ENCODE peak calls at places on chromosomes 11 and 22, in ten cellular contexts. I, X, T, Z, U, N, G, A, K and S are unnamed samples.

GRCh38 chr22:39959640-39960447 is at the start of gene TMA7B:
- DNase-seq in A (peak; percentile 68), G (peak; percentile 75), Z (no peak), N (no peak), T (peak; percentile 24), K (no peak), X (no peak), U (no peak), I (no peak), S (no peak)

GRCh38 chr11:22554221-22554620 is 71.4 kb downstream of the FANCF start:
- DNase-seq in X (no peak), G (no peak), T (no peak), A (no peak), K (peak; percentile 4), Z (no peak), N (no peak), I (no peak), U (no peak), S (no peak)

GRCh38 chr22:20405291-20405930 is 11.5 kb downstream of the ZNF74 start:
- DNase-seq in U (no peak), A (no peak), X (no peak), Z (no peak), I (no peak), T (no peak), G (no peak), K (no peak), N (no peak), S (no peak)

GRCh38 chr11:58726594-58727414 is 4.9 kb downstream of the GLYAT start:
- DNase-seq in N (no peak), U (no peak), A (peak; percentile 80), Z (no peak), I (no peak), K (no peak), X (no peak), T (no peak), G (no peak), S (no peak)

GRCh38 chr11:104529916-104530315 is 366.0 kb upstream of the PDGFD start:
- DNase-seq in K (no peak), X (no peak), Z (no peak), T (no peak), G (no peak), U (no peak), I (no peak), N (no peak), A (no peak), S (no peak)

GRCh38 chr11:73359930-73360742 is 16.1 kb upstream of the RELT start:
- DNase-seq in N (no peak), U (peak; percentile 83), I (no peak), A (peak; percentile 53), G (peak; percentile 49), Z (no peak), K (no peak), T (no peak), X (no peak), S (no peak)

GRCh38 chr11:114448749-114449484 is 9.7 kb downstream of the REXO2 start:
- DNase-seq in Z (no peak), X (no peak), I (no peak), U (no peak), N (no peak), K (no peak), T (no peak), A (no peak), G (peak; percentile 54), S (no peak)

GRCh38 chr11:103257360-103257759 is 148.1 kb downstream of the DYNC2H1 start:
- DNase-seq in G (peak; percentile 49), X (no peak), T (no peak), K (no peak), A (no peak), I (no peak), U (no peak), N (no peak), Z (no peak), S (no peak)

GRCh38 chr11:75667831-75668507 is 869 bp downstream of the MAP6 start:
- DNase-seq in T (peak; percentile 84), N (peak; percentile 24), G (peak; percentile 35), Z (peak; percentile 82), U (peak; percentile 84), A (no peak), X (no peak), I (peak; percentile 48), K (no peak), S (peak; percentile 53)

DNA sequence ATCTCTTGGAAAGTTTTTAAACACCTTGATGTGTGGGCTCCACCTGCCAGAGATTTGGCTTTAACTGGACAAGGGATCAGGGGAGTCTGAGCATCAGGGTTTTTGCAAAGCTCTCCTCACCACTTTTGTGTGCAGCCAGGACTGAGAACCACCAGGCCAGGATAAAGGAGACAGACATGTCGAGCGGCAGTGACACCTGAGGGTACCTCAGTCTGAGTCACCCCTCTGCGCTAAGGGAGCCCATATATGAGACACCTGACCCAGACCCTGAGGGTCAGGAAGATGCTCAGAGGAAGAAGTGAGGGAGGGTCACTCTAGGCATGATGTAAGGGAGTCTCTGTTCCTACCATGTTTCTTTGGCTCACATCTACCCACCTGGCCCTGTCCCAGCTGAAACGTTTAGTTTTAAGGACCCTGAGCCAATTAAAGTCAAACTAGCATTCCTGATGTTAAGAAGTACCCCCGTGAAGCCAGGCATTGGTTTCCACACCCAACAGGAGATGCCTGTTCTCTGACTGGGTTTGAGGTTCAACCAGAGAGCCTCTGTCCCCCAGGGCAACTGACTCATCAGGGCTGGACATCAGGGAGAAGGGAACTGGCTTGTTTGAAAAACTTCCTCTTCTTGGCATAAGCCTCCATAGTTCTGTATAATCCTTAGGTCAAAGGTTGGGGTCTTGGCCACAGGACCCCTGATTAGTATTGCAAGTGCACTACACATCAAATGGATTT is 72.4 kb upstream of the BIRC3 start:
- DNase-seq in T (no peak), I (no peak), G (peak; percentile 87), K (no peak), Z (no peak), U (no peak), X (no peak), A (no peak), N (no peak), S (no peak)
- H3K27me3 ChIP-seq in T (no peaks in the 10 kb centered on the region), I (no peaks in the 10 kb centered on the region), G (no peaks in the 10 kb centered on the region), K (no peaks in the 10 kb centered on the region), Z (no peaks in the 10 kb centered on the region), U (no peaks in the 10 kb centered on the region), X (no peaks in the 10 kb centered on the region), A (peaks cover 5% of the 10 kb centered on the region), N (no peaks in the 10 kb centered on the region), S (no peaks in the 10 kb centered on the region)

DNA sequence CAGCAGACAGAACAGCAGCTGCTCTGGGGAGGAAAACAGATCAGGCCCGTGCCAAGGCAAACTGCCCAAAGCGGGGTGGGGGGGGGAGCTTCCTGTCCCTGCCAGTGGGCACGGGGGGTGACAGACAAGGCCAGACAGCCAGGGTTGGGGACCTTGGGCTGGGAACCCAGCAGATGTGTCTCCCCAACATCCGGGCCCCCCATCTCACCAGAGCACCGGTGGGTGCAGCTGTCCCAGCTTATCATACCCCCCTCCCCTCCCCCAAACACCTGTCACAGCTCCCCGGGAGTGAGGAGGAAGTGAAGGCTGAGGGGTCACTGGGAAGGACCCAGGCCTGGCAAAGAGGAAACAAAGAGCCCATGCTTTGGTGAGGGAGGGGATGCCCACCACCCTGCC is 1.3 kb downstream of the PPP1R14B start:
- DNase-seq in A (no peak), T (peak; percentile 74), G (no peak), X (no peak), Z (peak; percentile 70), I (peak; percentile 60), K (no peak), N (peak; percentile 70), U (no peak), S (peak; percentile 66)
- TF ChIP-seq POLR2A in A (no peak), T (no peak), G (no peak), X (no peak), Z (no peak), I (no peak), K (no peak), N (no peak), U (no peak), S (no peak)

GRCh38 chr11:117618956-117619355 is 178.1 kb downstream of the DSCAML1 start:
- DNase-seq in G (no peak), Z (no peak), I (no peak), K (no peak), N (no peak), U (peak; percentile 60), A (no peak), T (no peak), X (no peak), S (no peak)
- H3K27me3 ChIP-seq in G (no peaks in the 10 kb centered on the region), Z (no peaks in the 10 kb centered on the region), I (no peaks in the 10 kb centered on the region), K (no peaks in the 10 kb centered on the region), N (no peaks in the 10 kb centered on the region), U (no peaks in the 10 kb centered on the region), A (peaks cover 4% of the 10 kb centered on the region), T (no peaks in the 10 kb centered on the region), X (peaks cover 40% of the 10 kb centered on the region), S (no peaks in the 10 kb centered on the region)

GRCh38 chr11:66003291-66003690 is 988 bp downstream of the BANF1 start:
- DNase-seq in U (no peak), T (no peak), G (no peak), Z (no peak), X (no peak), I (no peak), A (no peak), K (no peak), N (no peak), S (no peak)

GRCh38 chr11:66002648-66003225 is 434 bp downstream of the BANF1 start:
- DNase-seq in U (no peak), T (peak; percentile 66), G (peak; percentile 48), N (peak; percentile 68), A (no peak), Z (peak; percentile 77), I (peak; percentile 57), K (no peak), X (no peak), S (peak; percentile 73)

GRCh38 chr11:66004186-66004585 is 1.9 kb downstream of the BANF1 start:
- DNase-seq in T (no peak), K (no peak), I (no peak), X (no peak), G (no peak), N (no peak), A (no peak), Z (no peak), U (no peak), S (no peak)

GRCh38 chr11:66006134-66006890 is 4.0 kb downstream of the BANF1 start:
- DNase-seq in U (no peak), I (no peak), Z (no peak), K (no peak), N (no peak), T (no peak), G (no peak), X (no peak), A (no peak), S (no peak)

DNA sequence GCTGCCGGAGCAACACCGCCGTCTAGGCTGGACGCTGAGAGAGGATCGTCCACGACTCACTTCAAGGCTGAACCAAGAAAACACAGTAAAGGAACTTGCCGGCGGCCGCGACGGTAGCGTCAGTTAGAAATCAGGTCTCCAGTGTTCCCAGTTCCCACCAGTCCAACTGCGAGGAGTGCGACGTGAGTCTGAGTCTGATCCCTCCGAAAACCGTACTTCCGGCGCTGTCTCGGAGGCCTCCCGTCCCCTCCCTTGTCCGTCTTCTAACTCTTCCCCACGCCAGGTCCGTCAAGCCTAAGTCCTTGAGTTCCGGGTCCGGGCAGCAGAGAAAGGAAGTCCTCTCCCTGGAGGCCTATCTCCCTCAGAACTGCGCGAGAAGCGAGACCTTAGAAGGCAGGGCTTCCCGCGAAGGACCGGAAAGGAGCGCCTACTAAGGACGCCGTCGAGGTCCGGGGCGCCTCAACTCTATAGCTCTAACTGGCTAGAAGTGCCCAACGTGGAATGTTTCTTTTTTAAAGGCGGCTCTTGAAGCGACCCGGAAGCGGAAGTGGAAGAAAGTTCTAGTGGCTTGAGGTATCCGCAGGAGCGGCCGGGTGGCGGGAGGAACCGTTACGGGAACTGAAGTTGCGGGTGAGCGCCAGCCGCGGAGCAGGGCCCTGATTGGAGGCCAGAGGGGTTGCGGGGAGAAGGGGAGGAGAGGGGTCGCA is at the start of the genes BANF1 and EIF1AD:
- DNase-seq in G (peak; percentile 98), N (peak; percentile 95), I (peak; percentile 93), X (peak; percentile 88), T (peak; percentile 89), Z (peak; percentile 94), A (peak; percentile 99), U (peak; percentile 94), K (peak; percentile 93), S (peak; percentile 93)
- TF ChIP-seq POLR2A in G (peak; percentile 79), N (peak; percentile 70), I (peak; percentile 61), X (peak; percentile 10), T (peak; percentile 69), Z (peak; percentile 59), A (peak; percentile 91), U (no peak), K (peak; percentile 96), S (peak; percentile 50)